ENCODE peak calls at places on chromosomes 1 and 21, in five cellular contexts. One of them, this sample, is unnamed.

GRCh38 chr1:224737353-224737727 is 121.2 kb downstream of the CNIH3 start:
- DNase-seq in coronary artery: no peak
- DNase-seq in stimulated activated CD4-positive, alpha-beta T cell treated with anti-CD3 and anti-CD28 coated beads, TNF-alpha, amount 100 ng/mL, for 48 hours: no peak
- DNase-seq in GM18507: no peak
- DNase-seq in GM06990: no peak
- DNase-seq in this sample: no peak

GRCh38 chr1:41240806-41241747 is 1.0 kb downstream of the SCMH1 start:
- DNase-seq in coronary artery: peak
- DNase-seq in stimulated activated CD4-positive, alpha-beta T cell treated with anti-CD3 and anti-CD28 coated beads, TNF-alpha, amount 100 ng/mL, for 48 hours: peak
- DNase-seq in GM18507: no peak
- DNase-seq in GM06990: peak
- DNase-seq in this sample: no peak

GRCh38 chr1:109193653-109194590 is 19.8 kb upstream of the SARS1 start:
- DNase-seq in GM18507: peak
- DNase-seq in coronary artery: no peak
- DNase-seq in GM06990: peak
- DNase-seq in stimulated activated CD4-positive, alpha-beta T cell treated with anti-CD3 and anti-CD28 coated beads, TNF-alpha, amount 100 ng/mL, for 48 hours: peak
- DNase-seq in this sample: no peak

GRCh38 chr1:202807926-202808757 is at the start of gene KDM5B:
- DNase-seq in GM18507: no peak
- DNase-seq in coronary artery: peak
- DNase-seq in stimulated activated CD4-positive, alpha-beta T cell treated with anti-CD3 and anti-CD28 coated beads, TNF-alpha, amount 100 ng/mL, for 48 hours: peak
- DNase-seq in GM06990: peak
- DNase-seq in this sample: no peak

GRCh38 chr21:43921602-43921978 is 56.6 kb downstream of the AGPAT3 start:
- DNase-seq in GM18507: no peak
- DNase-seq in GM06990: peak
- DNase-seq in stimulated activated CD4-positive, alpha-beta T cell treated with anti-CD3 and anti-CD28 coated beads, TNF-alpha, amount 100 ng/mL, for 48 hours: no peak
- DNase-seq in coronary artery: no peak
- DNase-seq in this sample: no peak

GRCh38 chr21:41726630-41726969 is 40.3 kb downstream of the RIPK4 start:
- DNase-seq in stimulated activated CD4-positive, alpha-beta T cell treated with anti-CD3 and anti-CD28 coated beads, TNF-alpha, amount 100 ng/mL, for 48 hours: no peak
- DNase-seq in GM06990: no peak
- DNase-seq in coronary artery: no peak
- DNase-seq in GM18507: no peak
- DNase-seq in this sample: no peak

GRCh38 chr1:186286615-186287317 is 88.3 kb downstream of the TPR start:
- DNase-seq in coronary artery: no peak
- DNase-seq in stimulated activated CD4-positive, alpha-beta T cell treated with anti-CD3 and anti-CD28 coated beads, TNF-alpha, amount 100 ng/mL, for 48 hours: no peak
- DNase-seq in GM18507: no peak
- DNase-seq in GM06990: no peak
- DNase-seq in this sample: no peak

GRCh38 chr21:43716376-43717165 is 2.4 kb upstream of the PDXK start:
- DNase-seq in GM06990: peak
- DNase-seq in stimulated activated CD4-positive, alpha-beta T cell treated with anti-CD3 and anti-CD28 coated beads, TNF-alpha, amount 100 ng/mL, for 48 hours: no peak
- DNase-seq in GM18507: peak
- DNase-seq in coronary artery: no peak
- DNase-seq in this sample: no peak

GRCh38 chr1:103107696-103108524 is at the start of gene COL11A1:
- DNase-seq in stimulated activated CD4-positive, alpha-beta T cell treated with anti-CD3 and anti-CD28 coated beads, TNF-alpha, amount 100 ng/mL, for 48 hours: no peak
- DNase-seq in GM18507: no peak
- DNase-seq in coronary artery: no peak
- DNase-seq in GM06990: no peak
- DNase-seq in this sample: no peak

GRCh38 chr1:165114022-165114888 is 242.3 kb downstream of the LMX1A start:
- DNase-seq in GM06990: no peak
- DNase-seq in stimulated activated CD4-positive, alpha-beta T cell treated with anti-CD3 and anti-CD28 coated beads, TNF-alpha, amount 100 ng/mL, for 48 hours: no peak
- DNase-seq in coronary artery: no peak
- DNase-seq in GM18507: no peak
- DNase-seq in this sample: no peak

GRCh38 chr1:240000634-240001033 is 91.0 kb upstream of the FMN2 start:
- DNase-seq in GM18507: no peak
- DNase-seq in GM06990: no peak
- DNase-seq in coronary artery: no peak
- DNase-seq in stimulated activated CD4-positive, alpha-beta T cell treated with anti-CD3 and anti-CD28 coated beads, TNF-alpha, amount 100 ng/mL, for 48 hours: no peak
- DNase-seq in this sample: no peak

GRCh38 chr1:12578860-12579422 is 39.1 kb downstream of the DHRS3 start:
- DNase-seq in GM06990: no peak
- DNase-seq in GM18507: no peak
- DNase-seq in stimulated activated CD4-positive, alpha-beta T cell treated with anti-CD3 and anti-CD28 coated beads, TNF-alpha, amount 100 ng/mL, for 48 hours: no peak
- DNase-seq in coronary artery: no peak
- DNase-seq in this sample: no peak

GRCh38 chr1:151479462-151479861 is 20.2 kb upstream of the POGZ start:
- DNase-seq in GM18507: no peak
- DNase-seq in stimulated activated CD4-positive, alpha-beta T cell treated with anti-CD3 and anti-CD28 coated beads, TNF-alpha, amount 100 ng/mL, for 48 hours: no peak
- DNase-seq in coronary artery: no peak
- DNase-seq in GM06990: no peak
- DNase-seq in this sample: no peak

GRCh38 chr1:41765109-41765655 is 153.5 kb downstream of the HIVEP3 start:
- DNase-seq in GM18507: no peak
- DNase-seq in coronary artery: no peak
- DNase-seq in stimulated activated CD4-positive, alpha-beta T cell treated with anti-CD3 and anti-CD28 coated beads, TNF-alpha, amount 100 ng/mL, for 48 hours: no peak
- DNase-seq in GM06990: no peak
- DNase-seq in this sample: no peak

GRCh38 chr1:198151688-198152087 is 5.1 kb upstream of the NEK7 start:
- DNase-seq in GM18507: no peak
- DNase-seq in coronary artery: no peak
- DNase-seq in stimulated activated CD4-positive, alpha-beta T cell treated with anti-CD3 and anti-CD28 coated beads, TNF-alpha, amount 100 ng/mL, for 48 hours: no peak
- DNase-seq in GM06990: no peak
- DNase-seq in this sample: no peak

GRCh38 chr1:160131803-160132565 is 16.4 kb downstream of the ATP1A2 start:
- DNase-seq in GM06990: no peak
- DNase-seq in stimulated activated CD4-positive, alpha-beta T cell treated with anti-CD3 and anti-CD28 coated beads, TNF-alpha, amount 100 ng/mL, for 48 hours: no peak
- DNase-seq in GM18507: no peak
- DNase-seq in coronary artery: peak
- DNase-seq in this sample: no peak

GRCh38 chr21:44533121-44533890 is 6.7 kb downstream of the KRTAP10-1 start:
- DNase-seq in GM18507: no peak
- DNase-seq in stimulated activated CD4-positive, alpha-beta T cell treated with anti-CD3 and anti-CD28 coated beads, TNF-alpha, amount 100 ng/mL, for 48 hours: no peak
- DNase-seq in coronary artery: no peak
- DNase-seq in GM06990: no peak
- DNase-seq in this sample: no peak

GRCh38 chr1:160032165-160032827 is 506 bp upstream of the PIGM start:
- DNase-seq in stimulated activated CD4-positive, alpha-beta T cell treated with anti-CD3 and anti-CD28 coated beads, TNF-alpha, amount 100 ng/mL, for 48 hours: no peak
- DNase-seq in GM18507: no peak
- DNase-seq in GM06990: no peak
- DNase-seq in coronary artery: no peak
- DNase-seq in this sample: no peak

GRCh38 chr1:25889470-25889869 is 14.0 kb upstream of the PAQR7 start:
- DNase-seq in GM06990: no peak
- DNase-seq in stimulated activated CD4-positive, alpha-beta T cell treated with anti-CD3 and anti-CD28 coated beads, TNF-alpha, amount 100 ng/mL, for 48 hours: no peak
- DNase-seq in coronary artery: no peak
- DNase-seq in GM18507: no peak
- DNase-seq in this sample: no peak

GRCh38 chr1:150815871-150816270 is 7.8 kb upstream of the CTSK start:
- DNase-seq in stimulated activated CD4-positive, alpha-beta T cell treated with anti-CD3 and anti-CD28 coated beads, TNF-alpha, amount 100 ng/mL, for 48 hours: no peak
- DNase-seq in GM18507: no peak
- DNase-seq in GM06990: no peak
- DNase-seq in coronary artery: no peak
- DNase-seq in this sample: no peak

GRCh38 chr21:41747943-41748738 is 18.7 kb downstream of the RIPK4 start:
- DNase-seq in GM18507: no peak
- DNase-seq in coronary artery: no peak
- DNase-seq in stimulated activated CD4-positive, alpha-beta T cell treated with anti-CD3 and anti-CD28 coated beads, TNF-alpha, amount 100 ng/mL, for 48 hours: no peak
- DNase-seq in GM06990: no peak
- DNase-seq in this sample: no peak

GRCh38 chr1:43994794-43995790 is 3.7 kb downstream of the CCDC24 start:
- DNase-seq in stimulated activated CD4-positive, alpha-beta T cell treated with anti-CD3 and anti-CD28 coated beads, TNF-alpha, amount 100 ng/mL, for 48 hours: no peak
- DNase-seq in GM18507: no peak
- DNase-seq in GM06990: no peak
- DNase-seq in coronary artery: no peak
- DNase-seq in this sample: no peak

This sample was measured in cortex of kidney.